ENCODE peak calls at places on chromosomes 3 and 15, in four cellular contexts. X is HepG2, F is K562, O is GM12878. N is an unnamed sample.

GRCh38 chr15:23440596-23440995 is 6.4 kb downstream of the GOLGA6L2 start:
- DNase-seq in X (no peak), F (no peak), O (no peak), N (no peak)

GRCh38 chr15:82856397-82857170 is 47.2 kb downstream of the WHAMM start:
- DNase-seq in X (peak), F (no peak), O (no peak), N (no peak)

GRCh38 chr3:119643528-119643927 is 16.9 kb downstream of the POPDC2 start:
- DNase-seq in X (no peak), F (no peak), O (no peak), N (no peak)

GRCh38 chr3:11548721-11549131 is 95.0 kb downstream of the VGLL4 start:
- DNase-seq in X (no peak), F (no peak), O (no peak), N (no peak)

GRCh38 chr15:83422541-83422940 is 24.6 kb upstream of the SH3GL3 start:
- DNase-seq in X (no peak), F (no peak), O (no peak), N (no peak)

GRCh38 chr15:31227954-31228542 is 98.6 kb upstream of the KLF13 start:
- DNase-seq in X (no peak), F (no peak), O (no peak), N (no peak)

GRCh38 chr3:124260206-124260915 is 268.4 kb upstream of the ROPN1 start:
- DNase-seq in X (no peak), F (peak), O (no peak), N (no peak)

GRCh38 chr3:4744405-4745239 is 234.6 kb upstream of the BHLHE40 start:
- DNase-seq in X (peak), F (no peak), O (no peak), N (no peak)

GRCh38 chr3:194296832-194297666 is 54.1 kb downstream of the CPN2 start:
- DNase-seq in X (peak), F (no peak), O (no peak), N (no peak)

GRCh38 chr3:155556531-155556930 is 188.3 kb downstream of the PLCH1 start:
- DNase-seq in X (no peak), F (no peak), O (no peak), N (no peak)

GRCh38 chr3:188389711-188390346 is 235.9 kb downstream of the LPP start:
- DNase-seq in X (no peak), F (no peak), O (no peak), N (peak)

GRCh38 chr15:85030301-85031049 is 48.8 kb downstream of the PDE8A start:
- DNase-seq in X (no peak), F (no peak), O (no peak), N (no peak)

GRCh38 chr3:64291956-64292355 is 66.7 kb upstream of the PRICKLE2 start:
- DNase-seq in X (no peak), F (no peak), O (no peak), N (no peak)

GRCh38 chr15:85031086-85031943 is 49.7 kb downstream of the PDE8A start:
- DNase-seq in X (no peak), F (no peak), O (no peak), N (no peak)

GRCh38 chr3:49410844-49411549 is 779 bp downstream of the RHOA start:
- DNase-seq in X (no peak), F (no peak), O (no peak), N (no peak)

GRCh38 chr3:69563968-69564367 is 175.3 kb upstream of the MITF start:
- DNase-seq in X (no peak), F (no peak), O (no peak), N (no peak)

GRCh38 chr3:51311055-51311454 is 74.0 kb upstream of the MANF start:
- DNase-seq in X (peak), F (peak), O (no peak), N (peak)

GRCh38 chr3:20060924-20061323 is 20.7 kb downstream of the KAT2B start:
- DNase-seq in X (no peak), F (no peak), O (no peak), N (no peak)

GRCh38 chr15:48645558-48646330 is at the start of gene FBN1:
- DNase-seq in X (peak), F (no peak), O (peak), N (peak)

GRCh38 chr3:147422226-147422933 is 13.2 kb downstream of the ZIC1 start:
- DNase-seq in X (no peak), F (no peak), O (no peak), N (no peak)

GRCh38 chr15:62711691-62712454 is 330.7 kb upstream of the TPM1 start:
- DNase-seq in X (no peak), F (no peak), O (peak), N (no peak)

GRCh38 chr3:64454768-64455167 is 229.5 kb upstream of the PRICKLE2 start:
- DNase-seq in X (no peak), F (no peak), O (no peak), N (no peak)

GRCh38 chr15:50247819-50248650 is 17.5 kb downstream of the HDC start:
- DNase-seq in X (no peak), F (no peak), O (no peak), N (peak)

GRCh38 chr3:194119831-194120230 is 16.1 kb upstream of the HES1 start:
- DNase-seq in X (no peak), F (no peak), O (no peak), N (no peak)

GRCh38 chr3:141261472-141262171 is 30.0 kb downstream of the PXYLP1 start:
- DNase-seq in X (no peak), F (no peak), O (no peak), N (no peak)

GRCh38 chr3:128489860-128490649 is 2.9 kb downstream of the GATA2 start:
- DNase-seq in X (peak), F (no peak), O (no peak), N (no peak)

GRCh38 chr3:171994646-171995441 is 44.5 kb upstream of the FNDC3B start:
- DNase-seq in X (peak), F (no peak), O (no peak), N (no peak)

GRCh38 chr3:162141232-162141631 is 644.6 kb downstream of the OTOL1 start:
- DNase-seq in X (no peak), F (no peak), O (no peak), N (no peak)

GRCh38 chr3:133835418-133835743 is 29.8 kb downstream of the SRPRB start:
- DNase-seq in X (no peak), F (no peak), O (no peak), N (no peak)

DNA sequence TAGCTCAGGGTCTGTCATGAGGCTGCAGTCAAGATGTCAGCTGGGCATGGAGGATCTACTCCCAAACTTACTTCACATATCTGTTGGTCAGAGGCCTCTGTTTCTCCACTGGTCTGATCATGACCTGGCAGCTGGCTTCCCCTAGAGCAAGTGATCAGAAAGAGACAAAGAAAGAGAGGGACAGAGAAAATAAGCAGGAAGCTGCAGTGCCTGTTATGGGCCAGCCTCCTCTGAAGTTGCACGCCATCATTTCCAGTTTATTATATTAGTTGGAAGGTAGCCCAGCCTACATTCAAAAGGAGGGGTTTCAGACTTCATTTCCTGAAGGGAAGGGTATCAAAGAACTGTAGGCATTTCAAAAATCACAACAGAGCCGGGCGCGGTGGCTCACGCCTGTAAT is 5.0 kb upstream of the RPP25 start:
- DNase-seq in X (no peak), F (no peak), O (no peak), N (no peak)
- TF ChIP-seq TAF1 in X (no peak), F (no peak), O (no peak), N (no peak)

GRCh38 chr3:56784452-56785001 is 17.2 kb downstream of the ARHGEF3 start:
- DNase-seq in X (no peak), F (no peak), O (no peak), N (no peak)
- TF ChIP-seq POLR2A in X (no peak), F (no peak), O (no peak), N (no peak)

DNA sequence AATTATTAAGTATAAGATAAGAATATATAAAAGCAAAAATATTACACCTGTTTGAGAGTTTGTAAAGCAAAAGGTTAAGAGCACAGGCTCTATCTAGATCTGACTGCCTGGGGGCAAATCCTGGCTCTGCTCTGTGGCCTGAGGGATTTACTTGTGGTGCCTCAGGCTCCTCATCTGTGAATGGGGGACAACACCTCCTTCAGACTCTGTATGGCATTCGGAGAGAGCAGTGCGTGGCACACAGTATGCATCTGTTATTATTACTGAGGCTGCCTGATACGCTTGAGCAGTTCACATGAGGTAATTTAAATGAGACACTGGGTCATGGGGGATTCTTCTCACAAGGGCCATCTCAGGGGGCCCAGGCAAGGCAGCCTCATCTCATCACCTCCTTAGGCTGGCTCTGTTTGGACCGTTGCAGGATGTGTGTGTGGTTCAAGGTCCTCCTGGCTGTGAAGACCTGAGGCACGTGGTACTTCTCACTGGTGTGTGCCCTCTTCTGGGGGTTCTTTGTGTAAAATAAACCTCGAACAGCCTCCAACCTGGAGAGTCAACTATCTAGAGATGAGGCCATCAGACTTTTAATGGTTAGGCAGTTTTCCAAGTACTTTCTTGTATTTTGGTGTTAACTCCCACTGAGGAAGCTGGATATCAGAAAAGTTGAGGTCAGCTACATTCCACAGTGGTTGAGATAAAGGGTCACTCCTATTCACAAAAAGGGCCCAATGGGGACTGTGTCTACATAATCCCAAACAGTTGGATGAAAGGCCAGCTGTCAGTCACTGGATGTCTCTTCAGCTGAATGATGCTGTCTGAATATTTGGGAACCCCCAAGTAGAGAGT is 9.0 kb downstream of the GNB5 start:
- DNase-seq in X (peak), F (no peak), O (no peak), N (no peak)
- TF ChIP-seq TAF1 in X (no peak), F (no peak), O (no peak), N (no peak)

GRCh38 chr3:45841380-45841700 is 579 bp downstream of the LZTFL1 start:
- DNase-seq in X (peak), F (no peak), O (no peak), N (no peak)

GRCh38 chr3:45838466-45838865 is 3.5 kb downstream of the LZTFL1 start:
- DNase-seq in X (no peak), F (no peak), O (no peak), N (no peak)

GRCh38 chr3:45842851-45843625 is 1.1 kb upstream of the LZTFL1 start:
- DNase-seq in X (no peak), F (no peak), O (no peak), N (no peak)

DNA sequence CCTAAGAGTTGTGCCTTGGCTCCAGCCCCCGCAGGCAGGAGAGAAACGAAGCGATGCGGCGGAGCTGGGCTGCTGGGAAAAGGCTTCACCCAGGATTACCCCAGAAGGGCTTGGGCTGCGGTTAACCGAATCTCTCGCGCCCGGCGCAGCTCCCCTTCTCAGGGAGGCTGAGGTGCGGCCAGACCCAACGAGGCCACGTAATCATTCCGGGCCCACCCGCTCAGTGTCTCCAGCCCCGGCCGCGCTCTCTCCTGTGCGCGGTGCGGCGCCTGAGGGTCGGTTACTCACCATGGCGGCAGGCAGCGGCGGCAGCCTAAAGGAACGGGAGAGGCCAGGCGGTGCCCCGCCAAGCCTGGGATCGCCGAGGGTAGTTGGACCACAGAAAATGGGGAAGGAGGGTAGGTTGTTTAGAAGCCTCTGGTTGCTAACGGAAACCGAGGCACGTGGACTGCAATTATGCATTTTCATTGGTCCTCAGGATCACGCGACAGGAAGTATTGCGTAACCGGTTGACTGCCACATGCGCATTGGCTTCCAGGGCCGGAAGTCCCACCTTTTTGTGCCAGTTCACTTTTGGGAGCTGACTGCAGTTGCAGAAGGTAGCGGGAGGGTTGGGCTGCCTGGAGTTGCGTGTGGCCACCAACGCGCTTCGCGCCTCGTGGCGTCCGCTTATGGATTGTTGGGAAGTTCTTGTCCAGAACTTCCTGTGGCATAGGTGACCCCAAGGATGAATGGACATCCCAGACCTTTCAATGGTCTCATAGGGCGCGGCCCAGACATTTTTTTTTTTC is at the start of gene LZTFL1:
- DNase-seq in X (peak), F (peak), O (peak), N (peak)
- TF ChIP-seq POLR2A in X (peak), F (peak), O (peak), N (peak)

DNA sequence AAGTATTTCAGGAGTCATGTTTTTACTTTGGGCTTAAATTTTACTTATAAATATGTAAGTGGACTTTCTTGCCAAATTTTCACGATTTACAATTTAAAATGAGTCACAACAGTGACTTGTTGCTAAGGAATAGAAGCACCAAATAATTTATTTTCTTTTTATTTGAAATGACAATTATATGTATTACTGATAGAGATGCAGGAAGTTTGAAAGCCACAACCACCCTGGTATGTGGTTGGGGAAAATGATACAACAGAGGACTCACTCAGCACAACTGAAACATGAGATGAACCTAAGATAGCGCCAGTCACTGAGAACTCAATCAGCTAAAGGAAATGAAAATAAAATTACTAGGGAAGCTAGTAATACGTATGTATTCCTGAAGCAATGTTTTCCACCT is 90.2 kb downstream of the FMN1 start:
- DNase-seq in X (no peak), F (no peak), O (no peak), N (no peak)
- TF ChIP-seq TAF1 in X (no peak), F (no peak), O (no peak), N (no peak)

DNA sequence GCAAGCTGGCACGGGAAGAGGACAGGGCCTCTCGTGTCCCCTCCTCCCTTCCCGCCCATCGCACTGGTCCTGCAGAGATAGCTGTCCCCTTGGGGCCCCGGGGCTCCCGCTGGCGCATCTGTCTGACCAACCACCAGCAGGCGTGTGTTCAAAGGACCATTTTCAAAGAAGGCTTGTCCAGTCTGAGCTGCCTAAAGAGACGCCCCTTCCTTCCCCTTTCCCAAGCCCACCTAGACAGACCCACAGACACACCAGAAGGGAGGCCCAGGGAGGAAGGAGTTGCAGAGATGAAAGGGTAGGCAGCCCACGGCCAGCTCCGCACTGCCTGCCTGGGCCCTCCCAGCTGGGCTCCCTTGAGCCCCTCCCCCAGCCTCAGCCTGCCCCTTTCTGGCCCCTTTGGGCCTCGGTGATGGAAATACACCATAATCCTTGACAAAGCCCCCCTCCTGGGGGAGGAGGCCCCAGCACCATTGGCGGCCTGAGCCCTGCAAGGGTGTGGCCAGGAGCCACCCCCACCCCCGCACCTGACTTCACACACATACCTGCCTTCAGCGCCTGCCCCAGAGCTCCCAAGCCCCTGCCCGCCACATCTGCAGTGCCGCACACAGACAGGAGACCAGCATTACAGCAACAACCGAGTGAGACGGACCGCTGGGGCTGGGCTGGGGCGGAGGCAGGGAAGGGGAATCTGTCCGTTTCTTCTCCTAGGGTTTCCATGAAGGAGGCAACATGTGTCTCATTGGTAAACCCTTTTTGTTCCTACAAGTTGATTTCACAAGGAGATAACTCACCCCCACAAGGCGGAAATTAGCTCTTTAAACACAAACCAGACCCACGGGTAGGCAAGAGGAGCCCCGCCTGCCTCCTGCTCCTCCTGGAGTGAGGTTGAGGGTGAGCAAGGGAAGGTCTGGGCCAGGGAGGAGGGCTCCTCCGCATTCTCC is at the start of gene STRA6:
- DNase-seq in X (peak), F (peak), O (no peak), N (no peak)
- TF ChIP-seq POLR2A in X (no peak), F (no peak), O (no peak), N (no peak)

DNA sequence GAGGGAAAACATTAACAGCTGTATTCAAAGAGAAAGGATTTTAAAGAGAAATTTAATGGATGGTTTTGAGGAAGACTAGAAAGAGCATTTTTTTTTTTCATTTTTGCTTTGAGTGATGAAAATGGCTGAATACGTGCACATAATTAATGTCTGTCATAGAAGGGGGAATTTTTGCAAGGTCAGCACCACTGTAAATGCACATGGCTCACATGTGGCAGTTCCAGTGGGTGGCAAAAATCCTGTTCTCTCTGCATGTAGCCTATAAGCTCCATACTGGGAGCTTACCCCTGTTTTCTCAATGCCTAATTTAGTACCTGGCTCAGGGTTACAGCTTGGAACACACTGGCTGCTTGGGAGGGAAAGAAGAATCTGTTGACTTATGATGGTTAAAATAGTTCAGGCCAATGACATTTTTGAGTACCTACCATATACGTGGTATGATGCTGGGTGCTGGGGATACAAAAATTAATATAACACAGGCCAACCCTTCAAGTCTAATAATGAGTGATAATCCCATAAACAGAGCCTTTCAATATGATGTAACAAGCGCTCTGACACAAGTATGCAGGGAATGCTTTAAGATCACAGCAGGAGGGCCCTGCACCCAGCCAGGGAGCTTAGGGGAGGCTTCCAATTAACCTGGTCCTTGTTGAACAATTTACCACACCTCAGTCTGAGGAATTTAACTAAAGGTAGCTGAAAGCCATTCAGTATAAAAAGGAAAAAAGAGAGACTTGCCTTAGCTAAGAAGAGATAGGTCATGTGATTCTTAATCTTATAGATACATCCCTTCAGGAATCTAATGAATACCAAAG is 33.0 kb downstream of the HSPBAP1 start:
- DNase-seq in X (no peak), F (no peak), O (no peak), N (no peak)
- TF ChIP-seq TAF1 in X (no peak), F (no peak), O (no peak), N (no peak)

DNA sequence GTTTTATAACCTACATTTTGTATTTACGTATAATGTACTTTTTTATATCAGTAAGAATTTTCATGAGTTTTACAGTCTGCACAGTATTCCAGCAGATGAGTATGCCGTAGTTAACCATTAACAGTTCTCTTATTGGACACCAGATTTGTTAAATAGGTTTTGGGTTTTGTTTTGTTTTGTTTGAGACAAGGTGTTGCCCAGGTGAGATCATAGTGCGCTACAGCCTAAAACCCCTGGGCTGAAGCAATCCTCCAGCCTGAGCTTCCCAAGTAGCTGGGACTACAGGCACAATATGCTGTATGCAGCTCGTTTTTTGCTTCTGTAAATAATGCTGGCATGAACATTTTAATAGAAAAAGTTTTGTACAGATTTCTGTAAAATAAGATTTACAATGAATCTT is 88.6 kb upstream of the CHD2 start:
- DNase-seq in X (peak), F (no peak), O (no peak), N (no peak)
- TF ChIP-seq POLR2A in X (no peak), F (no peak), O (no peak), N (no peak)

N was measured in GM12891.